ENCODE peak calls at places on chromosome 3, in seven cellular contexts. I is A549; O is neural progenitor cell; K is anterior cingulate cortex; A is CD4-positive, CD25-positive, alpha-beta regulatory T cell; T is ELR; W is stromal cell of bone marrow. J is an unnamed sample.

GRCh38 chr3:168620854-168621253 is 525.1 kb upstream of the GOLIM4 start:
- DNase-seq in O (peak), K (peak), A (no peak), W (peak), T (peak), I (peak), J (no peak)

GRCh38 chr3:152269423-152270144 is 855 bp downstream of the MBNL1 start:
- DNase-seq in K (no peak), O (peak), A (peak), I (peak), W (peak), T (peak), J (peak)

GRCh38 chr3:62199126-62199525 is 174.2 kb downstream of the FEZF2 start:
- DNase-seq in T (no peak), I (no peak), O (no peak), A (no peak), W (no peak), K (no peak), J (no peak)

GRCh38 chr3:157464283-157464682 is 27.6 kb downstream of the PTX3 start:
- DNase-seq in K (no peak), I (no peak), A (no peak), W (no peak), T (no peak), O (no peak), J (no peak)

GRCh38 chr3:27078246-27078913 is 290.8 kb downstream of the NEK10 start:
- DNase-seq in O (no peak), I (no peak), K (no peak), W (no peak), T (no peak), A (no peak), J (no peak)

GRCh38 chr3:36776436-36776835 is 12.1 kb upstream of the DCLK3 start:
- DNase-seq in T (no peak), I (no peak), A (no peak), K (no peak), O (no peak), W (no peak), J (no peak)

GRCh38 chr3:41234823-41235722 is 35.8 kb downstream of the CTNNB1 start:
- DNase-seq in A (no peak), I (no peak), K (no peak), T (no peak), W (no peak), O (peak), J (no peak)

GRCh38 chr3:197487911-197488391 is 67.8 kb downstream of the BDH1 start:
- DNase-seq in W (peak), A (no peak), I (peak), K (no peak), O (no peak), T (peak), J (no peak)

GRCh38 chr3:87227835-87228144 is 681 bp downstream of the CHMP2B start:
- DNase-seq in T (peak), W (no peak), I (no peak), K (no peak), O (no peak), A (no peak), J (no peak)

GRCh38 chr3:78268716-78269668 is 1229.1 kb downstream of the ROBO2 start:
- DNase-seq in O (no peak), T (no peak), K (no peak), I (no peak), A (no peak), W (no peak), J (no peak)

GRCh38 chr3:72769758-72770540 is 78.3 kb downstream of the SHQ1 start:
- DNase-seq in O (no peak), W (no peak), K (no peak), T (no peak), I (no peak), A (no peak), J (no peak)

GRCh38 chr3:27060336-27060735 is 308.8 kb downstream of the NEK10 start:
- DNase-seq in A (no peak), K (no peak), W (no peak), I (no peak), T (no peak), O (no peak), J (no peak)

GRCh38 chr3:151890721-151891141 is 17.3 kb downstream of the SUCNR1 start:
- DNase-seq in O (no peak), A (peak), K (no peak), T (no peak), W (no peak), I (no peak), J (no peak)

J was measured in posterior vena cava.